ENCODE peak calls at places on chromosomes 13 and 19, in ten cellular contexts. One of them, this sample, is unnamed.

GRCh38 chr13:50797081-50797480 is 46.4 kb downstream of the DLEU7 start:
- DNase-seq in effector CD8-positive, alpha-beta T cell: no peak
- DNase-seq in kidney glomerular epithelial cell: no peak
- DNase-seq in glutamatergic neuron: no peak
- DNase-seq in Panc1: no peak
- DNase-seq in activated CD4-positive, CD25-positive, alpha-beta regulatory T cell: no peak
- DNase-seq in fibroblast of gingiva: no peak
- DNase-seq in NCI-H1694: no peak
- DNase-seq in AG04450: no peak
- DNase-seq in fibroblast of lung: no peak
- DNase-seq in this sample: no peak

GRCh38 chr13:73708393-73708985 is 425.7 kb downstream of the KLF12 start:
- DNase-seq in fibroblast of gingiva: peak; percentile 60
- DNase-seq in Panc1: peak; percentile 15
- DNase-seq in kidney glomerular epithelial cell: peak; percentile 55
- DNase-seq in effector CD8-positive, alpha-beta T cell: peak; percentile 22
- DNase-seq in fibroblast of lung: peak; percentile 80
- DNase-seq in glutamatergic neuron: peak; percentile 45
- DNase-seq in activated CD4-positive, CD25-positive, alpha-beta regulatory T cell: peak; percentile 25
- DNase-seq in NCI-H1694: peak; percentile 56
- DNase-seq in AG04450: peak; percentile 39
- DNase-seq in this sample: no peak

GRCh38 chr19:35437152-35437951 is 10.7 kb upstream of the FFAR2 start:
- DNase-seq in kidney glomerular epithelial cell: no peak
- DNase-seq in NCI-H1694: no peak
- DNase-seq in fibroblast of gingiva: no peak
- DNase-seq in fibroblast of lung: peak; percentile 8
- DNase-seq in activated CD4-positive, CD25-positive, alpha-beta regulatory T cell: no peak
- DNase-seq in glutamatergic neuron: no peak
- DNase-seq in effector CD8-positive, alpha-beta T cell: no peak
- DNase-seq in AG04450: no peak
- DNase-seq in Panc1: no peak
- DNase-seq in this sample: no peak

GRCh38 chr13:92657565-92657964 is 569.0 kb upstream of the GPC6 start:
- DNase-seq in kidney glomerular epithelial cell: no peak
- DNase-seq in effector CD8-positive, alpha-beta T cell: no peak
- DNase-seq in AG04450: no peak
- DNase-seq in NCI-H1694: no peak
- DNase-seq in fibroblast of gingiva: no peak
- DNase-seq in Panc1: no peak
- DNase-seq in fibroblast of lung: peak; percentile 2
- DNase-seq in activated CD4-positive, CD25-positive, alpha-beta regulatory T cell: no peak
- DNase-seq in glutamatergic neuron: no peak
- DNase-seq in this sample: no peak

GRCh38 chr13:23434431-23434830 is 929 bp upstream of the SACS start:
- DNase-seq in kidney glomerular epithelial cell: no peak
- DNase-seq in Panc1: no peak
- DNase-seq in NCI-H1694: no peak
- DNase-seq in effector CD8-positive, alpha-beta T cell: no peak
- DNase-seq in activated CD4-positive, CD25-positive, alpha-beta regulatory T cell: no peak
- DNase-seq in glutamatergic neuron: no peak
- DNase-seq in fibroblast of lung: no peak
- DNase-seq in fibroblast of gingiva: no peak
- DNase-seq in AG04450: no peak
- DNase-seq in this sample: peak; percentile 54

GRCh38 chr13:60227168-60227567 is 63.4 kb upstream of the DIAPH3 start:
- DNase-seq in Panc1: no peak
- DNase-seq in AG04450: no peak
- DNase-seq in effector CD8-positive, alpha-beta T cell: no peak
- DNase-seq in glutamatergic neuron: no peak
- DNase-seq in activated CD4-positive, CD25-positive, alpha-beta regulatory T cell: no peak
- DNase-seq in fibroblast of lung: no peak
- DNase-seq in kidney glomerular epithelial cell: no peak
- DNase-seq in NCI-H1694: no peak
- DNase-seq in fibroblast of gingiva: no peak
- DNase-seq in this sample: no peak

GRCh38 chr19:42121036-42121621 is 11.1 kb downstream of the POU2F2 start:
- DNase-seq in fibroblast of lung: no peak
- DNase-seq in fibroblast of gingiva: no peak
- DNase-seq in Panc1: no peak
- DNase-seq in kidney glomerular epithelial cell: no peak
- DNase-seq in effector CD8-positive, alpha-beta T cell: no peak
- DNase-seq in AG04450: no peak
- DNase-seq in activated CD4-positive, CD25-positive, alpha-beta regulatory T cell: no peak
- DNase-seq in NCI-H1694: no peak
- DNase-seq in glutamatergic neuron: no peak
- DNase-seq in this sample: no peak

GRCh38 chr19:16585808-16586476 is 13.7 kb upstream of the SLC35E1 start:
- DNase-seq in activated CD4-positive, CD25-positive, alpha-beta regulatory T cell: no peak
- DNase-seq in fibroblast of lung: no peak
- DNase-seq in NCI-H1694: no peak
- DNase-seq in glutamatergic neuron: no peak
- DNase-seq in Panc1: no peak
- DNase-seq in effector CD8-positive, alpha-beta T cell: no peak
- DNase-seq in fibroblast of gingiva: no peak
- DNase-seq in kidney glomerular epithelial cell: no peak
- DNase-seq in AG04450: no peak
- DNase-seq in this sample: no peak

GRCh38 chr13:48571121-48571901 is 38.4 kb upstream of the RCBTB2 start:
- DNase-seq in fibroblast of gingiva: peak; percentile 85
- DNase-seq in NCI-H1694: no peak
- DNase-seq in fibroblast of lung: peak; percentile 79
- DNase-seq in AG04450: peak; percentile 56
- DNase-seq in kidney glomerular epithelial cell: peak; percentile 19
- DNase-seq in glutamatergic neuron: no peak
- DNase-seq in activated CD4-positive, CD25-positive, alpha-beta regulatory T cell: no peak
- DNase-seq in Panc1: no peak
- DNase-seq in effector CD8-positive, alpha-beta T cell: no peak
- DNase-seq in this sample: no peak

This sample was measured in retina.